ENCODE peak calls at places on chromosomes 2 and 18, in six cellular contexts. Y, B, Q, K, T and S are unnamed samples. For H3K36me3, the result is how much of the 10 kb centered on the place peaks cover.

GRCh38 chr2:215028231-215028630 is 110.2 kb downstream of the ABCA12 start:
- DNase-seq in B (no peak), Y (no peak), T (no peak), K (no peak), Q (no peak), S (no peak)

GRCh38 chr18:78721986-78722385 is 257.6 kb upstream of the SALL3 start:
- DNase-seq in T (no peak), K (no peak), B (no peak), Y (no peak), Q (no peak), S (no peak)

GRCh38 chr2:137838255-137839092 is 125.8 kb upstream of the HNMT start:
- DNase-seq in Q (peak), K (no peak), Y (no peak), T (no peak), B (peak), S (no peak)

GRCh38 chr2:7471185-7471584 is 554.0 kb downstream of the RNF144A start:
- DNase-seq in K (no peak), Q (no peak), Y (no peak), B (no peak), T (no peak), S (no peak)

GRCh38 chr2:199955007-199955338 is 318 bp downstream of the TYW5 start:
- DNase-seq in T (no peak), K (no peak), Y (no peak), Q (no peak), B (peak), S (no peak)

GRCh38 chr18:79781331-79781941 is 16.3 kb upstream of the KCNG2 start:
- DNase-seq in Y (no peak), T (no peak), Q (no peak), K (no peak), B (peak), S (no peak)

GRCh38 chr2:162070228-162070918 is 3.6 kb downstream of the DPP4 start:
- DNase-seq in B (no peak), T (no peak), Y (no peak), Q (no peak), K (no peak), S (no peak)

GRCh38 chr18:42614619-42615293 is 500.7 kb downstream of the RIT2 start:
- DNase-seq in Y (no peak), K (no peak), Q (no peak), T (no peak), B (no peak), S (no peak)

GRCh38 chr2:172560721-172561120 is 4.8 kb downstream of the PDK1 start:
- DNase-seq in Q (no peak), T (no peak), B (no peak), Y (no peak), K (no peak), S (no peak)

GRCh38 chr18:69387181-69387580 is 13.5 kb upstream of the DOK6 start:
- DNase-seq in B (no peak), K (no peak), Y (no peak), T (no peak), Q (no peak), S (no peak)

GRCh38 chr2:49948091-49948490 is 793.8 kb upstream of the FSHR start:
- DNase-seq in K (no peak), Y (no peak), B (no peak), Q (no peak), T (no peak), S (no peak)

GRCh38 chr2:111702809-111703196 is 181.2 kb downstream of the ANAPC1 start:
- DNase-seq in Q (no peak), B (no peak), T (no peak), K (peak), Y (no peak), S (no peak)

GRCh38 chr2:142180820-142181533 is 50.2 kb upstream of the LRP1B start:
- DNase-seq in Y (no peak), B (peak), K (no peak), T (no peak), Q (no peak), S (no peak)

GRCh38 chr2:445896-446295 is 158.0 kb upstream of the ALKAL2 start:
- DNase-seq in Y (no peak), Q (no peak), B (no peak), K (no peak), T (no peak), S (no peak)

GRCh38 chr2:443754-444153 is 155.9 kb upstream of the ALKAL2 start:
- DNase-seq in B (no peak), T (no peak), Q (no peak), K (no peak), Y (no peak), S (no peak)

GRCh38 chr2:449246-450067 is 161.6 kb upstream of the ALKAL2 start:
- DNase-seq in K (no peak), T (no peak), Q (no peak), B (no peak), Y (no peak), S (no peak)

GRCh38 chr2:444937-445884 is 157.3 kb upstream of the ALKAL2 start:
- DNase-seq in B (no peak), Y (no peak), Q (no peak), T (no peak), K (no peak), S (no peak)

GRCh38 chr2:446963-447540 is 159.2 kb upstream of the ALKAL2 start:
- DNase-seq in Y (no peak), Q (no peak), T (no peak), B (no peak), K (no peak), S (no peak)
- H3K4me3 ChIP-seq in Y (no peak), Q (no peak), T (no peak), B (no peak), K (no peak), S (no peak)

DNA sequence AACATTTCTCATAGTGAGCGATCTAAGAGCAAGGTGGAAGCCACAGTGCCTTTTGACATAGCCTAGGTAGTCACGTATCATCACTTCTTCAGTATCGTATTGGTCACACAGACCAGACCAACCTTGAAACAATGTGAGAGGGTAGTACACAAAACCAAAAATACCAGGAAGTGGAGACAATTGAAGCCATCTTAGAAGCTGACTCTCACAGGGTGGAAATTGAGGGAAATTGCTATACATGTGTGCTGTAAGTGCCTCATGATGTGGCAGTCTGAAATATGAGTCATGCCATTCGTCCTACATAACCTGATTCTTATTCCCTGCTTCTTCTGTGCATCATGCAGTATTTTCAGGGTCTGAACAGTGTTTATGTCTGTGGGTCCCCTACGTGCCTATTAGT is 62.3 kb upstream of the STON1 start:
- DNase-seq in T (no peak), K (no peak), Y (no peak), Q (no peak), B (no peak), S (no peak)
- H3K36me3 ChIP-seq in T (under half), K (under half), Y (half or more), Q (under half), B (under half), S (under half)

DNA sequence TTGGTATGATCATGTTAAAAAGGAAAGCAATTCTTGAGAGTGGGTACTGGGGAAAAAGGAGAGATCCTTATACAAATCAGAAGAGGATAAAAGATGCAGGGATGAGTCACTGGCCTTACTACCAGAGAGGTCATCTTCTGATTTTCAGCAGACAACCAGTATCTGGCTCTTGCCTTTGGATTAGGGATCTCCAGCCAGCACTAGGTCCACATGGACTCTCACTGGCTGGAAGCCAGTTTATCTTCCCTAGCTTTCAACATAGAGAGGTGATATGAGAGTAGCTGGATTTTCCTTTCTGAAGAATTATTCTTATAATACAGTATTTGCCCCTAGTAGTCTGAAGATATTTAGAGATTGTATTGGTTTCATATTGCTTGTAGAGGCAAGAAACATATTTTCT is 30.2 kb downstream of the CERKL start:
- DNase-seq in Q (no peak), Y (no peak), B (no peak), K (no peak), T (no peak), S (no peak)
- H3K4me3 ChIP-seq in Q (no peak), Y (no peak), B (no peak), K (no peak), T (no peak), S (no peak)

GRCh38 chr2:97808816-97809215 is 95.4 kb downstream of the ZAP70 start:
- DNase-seq in Y (no peak), K (no peak), Q (no peak), B (no peak), T (no peak), S (no peak)

GRCh38 chr2:97806738-97807618 is 93.6 kb downstream of the ZAP70 start:
- DNase-seq in Q (peak), B (peak), K (peak), Y (peak), T (peak), S (peak)

GRCh38 chr2:97816411-97816810 is 103.0 kb downstream of the ZAP70 start:
- DNase-seq in B (no peak), Q (no peak), K (no peak), Y (no peak), T (no peak), S (no peak)

GRCh38 chr2:97812916-97813315 is 99.5 kb downstream of the ZAP70 start:
- DNase-seq in Q (no peak), B (no peak), T (no peak), K (no peak), Y (no peak), S (no peak)
- H3K36me3 ChIP-seq in Q (under half), B (half or more), T (under half), K (under half), Y (half or more), S (under half)

DNA sequence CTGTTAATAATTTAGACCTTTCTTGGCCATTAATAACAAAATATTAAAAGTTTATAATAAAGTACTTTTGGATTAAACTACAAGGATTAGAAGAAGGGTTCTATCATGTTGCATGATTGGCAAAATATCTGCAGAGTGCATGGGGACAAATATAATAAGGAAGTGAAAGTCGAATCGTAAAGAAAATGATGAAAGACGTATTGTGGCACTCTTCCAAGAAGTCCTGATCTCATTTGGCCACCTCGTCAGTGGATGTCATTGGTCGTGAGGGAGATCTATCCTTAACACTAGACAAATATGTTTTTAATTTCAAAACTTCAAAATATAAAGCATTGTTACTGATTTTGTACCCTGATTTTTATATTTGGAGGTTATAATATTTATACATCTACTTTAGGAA is 197.7 kb upstream of the STON1 start:
- DNase-seq in T (no peak), K (no peak), B (no peak), Q (no peak), Y (no peak), S (no peak)
- H3K4me3 ChIP-seq in T (no peak), K (no peak), B (no peak), Q (no peak), Y (no peak), S (no peak)